ENCODE peak calls at places on chromosomes 11 and 22, in nine cellular contexts. I, L, G, S, R, F, M, P and D are unnamed samples.

GRCh38 chr11:12863605-12864121 is 145.5 kb upstream of the RASSF10 start:
- DNase-seq in I (no peak), L (no peak), G (no peak), S (no peak), R (peak; percentile 28), F (peak; percentile 38), M (no peak), P (no peak), D (no peak)

GRCh38 chr22:48941903-48942625 is 885.6 kb downstream of the BRD1 start:
- DNase-seq in I (no peak), L (no peak), G (no peak), S (no peak), R (no peak), F (peak; percentile 16), M (peak; percentile 29), P (no peak), D (no peak)

GRCh38 chr11:80424012-80424695 is 983.3 kb upstream of the TENM4 start:
- DNase-seq in I (no peak), L (no peak), G (no peak), S (no peak), R (no peak), F (no peak), M (no peak), P (no peak), D (no peak)

GRCh38 chr22:31223786-31224191 is 11.7 kb downstream of the LIMK2 start:
- DNase-seq in I (no peak), L (no peak), G (no peak), S (no peak), R (no peak), F (no peak), M (no peak), P (no peak), D (no peak)

GRCh38 chr11:47270331-47271271 is 668 bp downstream of the MADD start:
- DNase-seq in I (no peak), L (peak; percentile 72), G (peak; percentile 55), S (no peak), R (no peak), F (no peak), M (peak; percentile 77), P (peak; percentile 63), D (peak; percentile 6)

GRCh38 chr11:110951609-110952008 is 239.4 kb upstream of the ARHGAP20 start:
- DNase-seq in I (no peak), L (no peak), G (no peak), S (no peak), R (no peak), F (no peak), M (no peak), P (no peak), D (no peak)

GRCh38 chr11:19628018-19628417 is 84.6 kb upstream of the NAV2 start:
- DNase-seq in I (no peak), L (no peak), G (no peak), S (no peak), R (no peak), F (peak; percentile 97), M (peak; percentile 78), P (no peak), D (no peak)

GRCh38 chr22:36180038-36180880 is 19.7 kb upstream of the APOL3 start:
- DNase-seq in I (peak; percentile 59), L (peak; percentile 80), G (peak; percentile 73), S (peak; percentile 76), R (peak; percentile 20), F (peak; percentile 89), M (peak; percentile 90), P (peak; percentile 67), D (no peak)